ENCODE peak calls at places on chromosomes 6 and 20, in four cellular contexts. J is GM20000, M is NB4, N is endothelial cell. F is an unnamed sample.

GRCh38 chr20:5654557-5654956 is 95.6 kb upstream of the SHLD1 start:
- DNase-seq in J (no peak), M (peak), N (no peak), F (no peak)

GRCh38 chr6:36908758-36909157 is 23.0 kb downstream of the C6orf89 start:
- DNase-seq in J (no peak), N (no peak), M (no peak), F (no peak)

GRCh38 chr6:89830385-89830809 is 717 bp downstream of the CASP8AP2 start:
- DNase-seq in M (peak), J (no peak), N (no peak), F (no peak)

GRCh38 chr6:27753668-27754407 is 158.4 kb downstream of the OR2B2 start:
- DNase-seq in M (peak), N (peak), J (peak), F (peak)

GRCh38 chr6:22222469-22222868 is 74.4 kb downstream of the PRL start:
- DNase-seq in M (no peak), N (no peak), J (no peak), F (no peak)

GRCh38 chr6:170280689-170281045 is 10.2 kb downstream of the DLL1 start:
- DNase-seq in N (no peak), J (no peak), M (no peak), F (no peak)

GRCh38 chr6:158292016-158292415 is 20.2 kb upstream of the TULP4 start:
- DNase-seq in J (no peak), N (no peak), M (no peak), F (no peak)

GRCh38 chr6:145633981-145634627 is 101.2 kb downstream of the EPM2A start:
- DNase-seq in J (peak), M (peak), N (peak), F (peak)

GRCh38 chr6:137489410-137490371 is 4.5 kb downstream of the OLIG3 start:
- DNase-seq in M (no peak), N (peak), J (peak), F (no peak)
- TF ChIP-seq CTCF in M (no peak), N (no peak), J (no peak), F (no peak)

GRCh38 chr6:38739532-38739931 is 24.4 kb downstream of the DNAH8 start:
- DNase-seq in M (no peak), N (no peak), J (no peak), F (no peak)
- TF ChIP-seq CTCF in M (no peak), N (peak), J (no peak), F (no peak)

DNA sequence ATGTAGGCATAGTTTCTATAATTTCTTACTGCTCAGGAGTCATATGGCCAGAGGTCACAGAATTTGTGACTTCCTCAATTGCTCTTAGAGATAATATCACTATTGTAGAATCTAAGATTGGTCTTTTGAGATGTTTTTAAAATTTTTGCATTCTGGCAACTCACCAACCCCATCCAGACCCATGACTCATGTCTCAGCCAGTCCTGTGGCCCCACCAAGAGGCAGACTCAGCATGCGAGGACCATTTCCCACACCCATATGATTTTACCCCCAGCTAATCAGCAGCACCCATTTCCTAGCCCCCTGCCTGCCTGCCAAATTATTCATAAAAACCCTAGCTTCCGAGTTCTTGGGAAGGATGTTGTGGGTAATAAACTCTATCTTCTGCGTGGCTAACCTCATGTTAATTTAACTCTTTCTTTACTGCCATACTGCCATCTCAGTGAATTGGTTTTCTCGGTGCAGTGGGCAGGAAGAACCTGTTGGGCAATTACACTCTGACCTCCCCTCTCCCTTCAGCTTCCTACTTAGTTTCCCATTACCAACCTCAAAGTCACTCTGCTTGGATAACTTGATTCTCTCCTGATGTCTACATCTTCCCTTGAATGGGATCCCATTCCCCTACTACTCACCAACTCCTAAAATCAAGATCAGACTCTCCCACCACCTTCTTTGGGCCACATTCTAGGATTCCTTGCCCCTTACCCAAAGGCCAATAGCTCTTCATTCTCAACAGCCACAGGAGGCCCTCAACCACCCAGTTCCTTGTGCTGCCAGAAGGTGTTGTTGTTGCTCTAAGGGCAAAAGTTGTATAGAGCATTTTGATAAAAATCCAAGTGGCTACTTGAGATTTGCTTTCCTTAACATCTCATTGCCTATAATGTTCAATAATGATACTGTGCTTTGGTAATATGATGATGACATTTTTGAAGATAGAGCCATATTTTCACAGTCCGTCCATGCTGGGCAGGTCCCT is 16.2 kb upstream of the IYD start:
- DNase-seq in M (no peak), N (no peak), J (no peak), F (no peak)
- TF ChIP-seq CTCF in M (no peak), N (no peak), J (no peak), F (no peak)

DNA sequence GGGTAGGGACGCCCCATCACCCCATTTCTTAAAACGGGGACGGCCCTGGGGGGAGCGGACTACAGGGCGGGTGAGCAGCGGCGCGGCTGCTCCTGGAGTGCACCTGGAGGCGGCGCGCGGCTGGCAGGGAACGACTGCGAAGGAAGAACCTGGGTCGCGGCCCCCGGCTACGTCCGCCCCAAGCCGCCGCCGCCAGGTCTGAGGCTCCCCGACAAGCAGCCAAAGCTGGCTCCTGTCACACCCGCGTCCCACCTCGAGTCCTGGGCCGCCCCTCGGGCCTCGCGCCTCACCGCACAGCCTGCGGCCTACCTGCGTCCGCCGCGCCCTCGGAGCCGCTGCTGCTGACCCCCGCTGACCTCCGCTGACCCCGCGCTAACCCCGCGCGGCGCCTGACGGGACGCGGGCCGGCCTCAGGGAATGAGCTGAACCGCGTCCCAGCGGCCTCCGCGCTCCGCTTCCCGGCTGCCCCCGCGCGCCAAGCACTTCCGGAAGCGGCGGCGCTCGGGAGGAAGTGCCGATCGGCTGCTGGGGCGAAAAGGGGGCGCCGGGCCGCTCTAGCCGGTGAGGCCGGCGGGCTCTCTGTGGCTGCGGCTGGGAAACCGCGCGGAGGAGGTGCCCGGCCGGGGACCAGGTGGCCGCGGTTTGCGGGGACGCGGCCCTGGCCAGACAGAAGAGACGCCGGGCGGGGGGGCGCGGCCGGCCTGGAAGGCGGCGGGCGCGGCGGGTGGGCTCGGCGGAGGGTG is at the start of the genes ARFRP1 and ZGPAT:
- DNase-seq in J (peak), N (peak), M (peak), F (peak)
- TF ChIP-seq CTCF in J (no peak), N (no peak), M (no peak), F (no peak)

GRCh38 chr6:53795702-53796450 is 1.1 kb downstream of the LRRC1 start:
- DNase-seq in M (no peak), J (peak), N (peak), F (no peak)
- TF ChIP-seq CTCF in M (no peak), J (no peak), N (no peak), F (no peak)

F was measured in GM10248.